ENCODE peak calls at places on chromosomes 1 and 21, in six cellular contexts. A, N, B, Q, K and G are unnamed samples.
A peak's percentile ranks its signal among the peaks of the same experiment; 100 is the strongest.

GRCh38 chr21:36330904-36331303 is 10.9 kb downstream of the MORC3 start:
- DNase-seq in Q (peak; percentile 58), N (peak; percentile 41), K (peak; percentile 69), B (peak; percentile 30), A (peak; percentile 31), G (peak; percentile 70)

GRCh38 chr21:33403128-33403785 is at the start of gene IFNGR2:
- DNase-seq in A (peak; percentile 44), Q (no peak), K (no peak), B (no peak), N (peak; percentile 62), G (peak; percentile 66)

GRCh38 chr1:243732627-243733026 is 117.4 kb downstream of the AKT3 start:
- DNase-seq in Q (no peak), A (no peak), K (no peak), B (no peak), N (no peak), G (no peak)

GRCh38 chr21:18803624-18804023 is 400.0 kb upstream of the TMPRSS15 start:
- DNase-seq in B (no peak), A (no peak), K (no peak), Q (no peak), N (no peak), G (no peak)

GRCh38 chr1:196309386-196309785 is 298.9 kb downstream of the KCNT2 start:
- DNase-seq in A (no peak), Q (peak; percentile 43), B (peak; percentile 14), K (peak; percentile 47), N (no peak), G (peak; percentile 34)

GRCh38 chr1:177783052-177783451 is 186.8 kb downstream of the SEC16B start:
- DNase-seq in A (peak; percentile 15), B (no peak), N (no peak), K (no peak), Q (no peak), G (peak; percentile 21)

GRCh38 chr1:204288061-204288588 is 71.6 kb downstream of the PLEKHA6 start:
- DNase-seq in K (peak; percentile 17), B (no peak), N (no peak), A (peak; percentile 93), Q (peak; percentile 16), G (no peak)

GRCh38 chr1:54239603-54240002 is 39.6 kb downstream of the MRPL37 start:
- DNase-seq in A (no peak), K (no peak), B (peak; percentile 73), N (no peak), Q (no peak), G (no peak)

GRCh38 chr21:43968410-43969114 is 43.5 kb upstream of the TRAPPC10 start:
- DNase-seq in K (no peak), Q (no peak), N (no peak), B (no peak), A (no peak), G (no peak)

GRCh38 chr1:247296599-247297180 is 35.0 kb downstream of the ZNF496 start:
- DNase-seq in A (no peak), N (no peak), Q (no peak), K (no peak), B (no peak), G (no peak)

GRCh38 chr1:203402609-203403337 is 51.9 kb upstream of the FMOD start:
- DNase-seq in N (no peak), K (peak; percentile 91), Q (peak; percentile 77), A (no peak), B (peak; percentile 87), G (peak; percentile 72)

GRCh38 chr1:240946926-240947325 is 335.0 kb upstream of the GREM2 start:
- DNase-seq in N (peak; percentile 25), K (peak; percentile 69), Q (peak; percentile 48), A (peak; percentile 73), B (peak; percentile 18), G (peak; percentile 38)

GRCh38 chr1:152198982-152199381 is 25.0 kb downstream of the HRNR start:
- DNase-seq in B (no peak), K (no peak), N (no peak), Q (no peak), A (no peak), G (no peak)

GRCh38 chr21:16358021-16358420 is 628.2 kb downstream of the USP25 start:
- DNase-seq in Q (no peak), K (no peak), A (no peak), N (no peak), B (no peak), G (no peak)

GRCh38 chr21:17818158-17819113 is 720 bp downstream of the C21orf91 start:
- DNase-seq in Q (peak; percentile 3), A (peak; percentile 13), K (peak; percentile 36), B (peak; percentile 16), N (peak; percentile 56), G (peak; percentile 43)

GRCh38 chr1:78340006-78340405 is 150.8 kb upstream of the PTGFR start:
- DNase-seq in Q (peak; percentile 91), N (no peak), K (peak; percentile 93), A (no peak), B (peak; percentile 82), G (no peak)

GRCh38 chr21:38136201-38136600 is 120.6 kb upstream of the KCNJ15 start:
- DNase-seq in N (no peak), Q (peak; percentile 50), B (peak; percentile 23), A (no peak), K (peak; percentile 43), G (no peak)

GRCh38 chr1:38870996-38871395 is 2.2 kb downstream of the MYCBP start:
- DNase-seq in Q (no peak), A (no peak), N (no peak), K (no peak), B (no peak), G (no peak)

GRCh38 chr1:117178756-117179155 is 32.0 kb downstream of the VTCN1 start:
- DNase-seq in K (no peak), Q (no peak), N (no peak), A (no peak), B (no peak), G (no peak)

GRCh38 chr1:101511501-101511900 is 274.7 kb downstream of the S1PR1 start:
- DNase-seq in B (no peak), N (no peak), A (no peak), K (no peak), Q (no peak), G (no peak)

GRCh38 chr1:203744008-203744972 is 20.7 kb upstream of the LAX1 start:
- DNase-seq in N (peak; percentile 15), A (no peak), K (peak; percentile 17), Q (no peak), B (peak; percentile 30), G (peak; percentile 22)

GRCh38 chr1:119544165-119544762 is 37.3 kb downstream of the HSD3B1 start:
- DNase-seq in B (no peak), K (peak; percentile 7), Q (no peak), A (peak; percentile 26), N (peak; percentile 23), G (peak; percentile 21)
- TF ChIP-seq CTCF in B (no peak), K (peak; percentile 38), Q (peak; percentile 68), A (no peak), N (peak; percentile 65), G (peak; percentile 62)

GRCh38 chr1:171652234-171652822 is at the start of gene MYOC:
- DNase-seq in N (no peak), A (no peak), Q (no peak), K (no peak), B (no peak), G (no peak)

GRCh38 chr1:171661076-171661650 is 8.7 kb upstream of the MYOC start:
- DNase-seq in Q (no peak), A (peak; percentile 30), N (no peak), B (no peak), K (no peak), G (no peak)

GRCh38 chr1:171653796-171654704 is 1.6 kb upstream of the MYOC start:
- DNase-seq in B (peak; percentile 65), K (peak; percentile 9), N (no peak), Q (peak; percentile 11), A (peak; percentile 17), G (no peak)

GRCh38 chr1:171654705-171655214 is 2.3 kb upstream of the MYOC start:
- DNase-seq in B (no peak), Q (no peak), N (no peak), A (no peak), K (peak; percentile 28), G (no peak)

DNA sequence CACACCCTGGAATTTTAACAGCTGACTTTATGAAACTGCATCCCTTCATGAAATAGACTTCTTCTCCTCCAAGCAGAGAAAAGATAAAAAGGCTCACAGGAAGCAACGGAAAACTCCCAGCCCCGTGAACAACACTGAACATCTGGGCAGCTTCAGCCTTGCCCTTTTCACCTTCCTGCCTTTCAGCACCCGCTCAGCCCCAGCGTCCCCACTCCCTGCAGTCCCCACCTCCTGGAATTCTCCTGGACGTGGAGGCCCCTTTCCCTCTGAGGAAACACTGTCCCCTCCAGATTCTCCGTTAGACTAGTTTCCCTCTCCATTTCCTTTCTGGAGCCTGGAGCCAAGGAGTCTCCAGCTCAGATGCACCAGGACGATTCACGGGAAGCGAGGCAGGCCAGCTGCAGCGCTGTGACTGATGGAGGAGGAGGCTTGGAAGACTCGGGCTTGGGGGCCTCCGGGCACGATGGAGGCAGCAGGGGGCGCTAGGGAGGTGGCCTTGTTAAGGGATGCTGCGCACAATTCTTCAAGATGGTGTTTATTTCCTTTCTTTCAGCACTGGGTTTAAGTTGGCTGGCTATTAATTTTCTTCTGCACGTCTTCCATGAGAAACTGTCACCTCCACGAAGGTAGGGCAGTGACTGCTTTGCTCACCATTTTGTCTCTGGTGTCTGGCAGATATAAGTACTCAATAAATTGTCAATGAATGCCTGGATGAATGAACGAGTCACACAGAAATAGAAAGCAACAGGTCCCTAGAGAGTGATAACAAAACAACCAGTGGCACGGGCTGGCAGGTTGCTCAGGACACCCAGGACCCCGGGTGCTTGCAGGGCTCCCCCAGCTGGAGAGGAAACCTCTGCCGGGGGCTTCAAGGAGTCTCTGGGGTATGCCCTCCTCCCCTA is 3.0 kb upstream of the MYOC start:
- DNase-seq in Q (peak; percentile 18), B (peak; percentile 10), N (peak; percentile 45), K (peak; percentile 88), A (peak; percentile 50), G (peak; percentile 64)
- TF ChIP-seq CTCF in Q (peak; percentile 79), B (peak; percentile 49), N (peak; percentile 74), K (peak; percentile 94), A (peak; percentile 58), G (peak; percentile 69)

GRCh38 chr1:67214420-67215174 is 48.3 kb downstream of the IL23R start:
- DNase-seq in B (peak; percentile 8), Q (peak; percentile 33), K (peak; percentile 51), N (peak; percentile 33), A (peak; percentile 64), G (peak; percentile 18)
- TF ChIP-seq CTCF in B (peak; percentile 66), Q (peak; percentile 85), K (peak; percentile 65), N (peak; percentile 59), A (no peak), G (peak; percentile 39)

GRCh38 chr1:234322979-234323378 is 50.3 kb upstream of the COA6 start:
- DNase-seq in A (peak; percentile 54), Q (no peak), B (no peak), N (peak; percentile 30), K (peak; percentile 43), G (peak; percentile 78)
- TF ChIP-seq CTCF in A (no peak), Q (peak; percentile 54), B (no peak), N (peak; percentile 49), K (peak; percentile 42), G (peak; percentile 77)

DNA sequence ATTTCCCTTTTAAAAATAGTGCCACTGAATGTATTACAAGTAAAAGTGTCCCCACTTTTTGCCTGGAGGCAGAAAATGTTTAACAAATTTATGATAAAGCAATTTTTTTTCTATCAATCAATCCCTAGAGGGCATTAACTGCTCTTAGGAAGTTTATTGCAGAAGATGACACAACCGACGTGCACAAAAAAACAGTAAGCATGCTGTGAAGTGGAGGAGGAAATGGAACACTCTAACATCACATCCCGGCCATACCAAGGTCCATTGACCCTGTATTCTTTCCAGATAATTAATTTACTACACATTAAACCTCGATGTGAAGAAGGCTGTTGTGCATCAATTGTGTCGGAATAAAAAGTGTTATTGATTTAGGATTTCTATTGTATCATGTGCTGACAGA is 264.9 kb upstream of the NR5A2 start:
- DNase-seq in N (no peak), B (no peak), Q (no peak), K (no peak), A (no peak), G (no peak)
- TF ChIP-seq CTCF in N (no peak), B (no peak), Q (no peak), K (no peak), A (no peak), G (no peak)

GRCh38 chr1:206635080-206635982 is at the start of gene DYRK3:
- DNase-seq in Q (peak; percentile 94), B (peak; percentile 80), A (peak; percentile 98), K (peak; percentile 93), N (peak; percentile 94), G (peak; percentile 95)
- TF ChIP-seq CTCF in Q (peak; percentile 8), B (no peak), A (no peak), K (no peak), N (peak; percentile 14), G (no peak)